ENCODE peak calls at places on chromosomes 12 and 14, in eight cellular contexts. F, V, C, O, W, A, Y and U are unnamed samples.

GRCh38 chr12:73598626-73599025 is 939.0 kb upstream of the ATXN7L3B start:
- DNase-seq in F (no peak), V (no peak), C (no peak), O (no peak), W (no peak), A (no peak), Y (no peak), U (no peak)

GRCh38 chr14:81198651-81199050 is 22.1 kb downstream of the GTF2A1 start:
- DNase-seq in F (no peak), V (no peak), C (no peak), O (no peak), W (no peak), A (no peak), Y (no peak), U (no peak)

GRCh38 chr14:57575482-57575881 is 81.8 kb upstream of the CCDC198 start:
- DNase-seq in F (no peak), V (no peak), C (no peak), O (no peak), W (no peak), A (no peak), Y (no peak), U (no peak)

GRCh38 chr12:57401165-57401564 is 29.7 kb downstream of the R3HDM2 start:
- DNase-seq in F (no peak), V (no peak), C (no peak), O (no peak), W (no peak), A (no peak), Y (peak; percentile 27), U (no peak)

GRCh38 chr14:102221026-102221425 is 81.3 kb downstream of the WDR20 start:
- DNase-seq in F (no peak), V (no peak), C (no peak), O (peak; percentile 30), W (no peak), A (no peak), Y (no peak), U (peak; percentile 37)

GRCh38 chr14:33692762-33693161 is 258.1 kb downstream of the EGLN3 start:
- DNase-seq in F (no peak), V (no peak), C (no peak), O (peak; percentile 86), W (no peak), A (no peak), Y (no peak), U (no peak)

GRCh38 chr14:45698462-45699134 is 445.6 kb upstream of the MIS18BP1 start:
- DNase-seq in F (no peak), V (no peak), C (no peak), O (no peak), W (no peak), A (no peak), Y (peak; percentile 62), U (no peak)

GRCh38 chr14:58587271-58587670 is 50.5 kb upstream of the DACT1 start:
- DNase-seq in F (no peak), V (no peak), C (no peak), O (peak; percentile 52), W (no peak), A (no peak), Y (no peak), U (no peak)

GRCh38 chr12:51484119-51484518 is 59.5 kb downstream of the SLC4A8 start:
- DNase-seq in F (no peak), V (no peak), C (no peak), O (no peak), W (no peak), A (no peak), Y (no peak), U (no peak)

GRCh38 chr12:76255692-76256091 is 92.5 kb downstream of the BBS10 start:
- DNase-seq in F (no peak), V (no peak), C (no peak), O (peak; percentile 61), W (no peak), A (no peak), Y (no peak), U (no peak)

GRCh38 chr14:99260652-99261551 is 11.1 kb downstream of the BCL11B start:
- DNase-seq in F (no peak), V (no peak), C (no peak), O (no peak), W (no peak), A (no peak), Y (no peak), U (no peak)

GRCh38 chr12:100926669-100927248 is 132.2 kb downstream of the ANO4 start:
- DNase-seq in F (no peak), V (peak; percentile 33), C (no peak), O (peak; percentile 35), W (peak; percentile 1), A (no peak), Y (no peak), U (no peak)

GRCh38 chr12:102917026-102917787 is at the start of gene PAH:
- DNase-seq in F (no peak), V (no peak), C (no peak), O (no peak), W (peak; percentile 47), A (no peak), Y (peak; percentile 67), U (no peak)

GRCh38 chr12:33476058-33476457 is 36.4 kb upstream of the SYT10 start:
- DNase-seq in F (no peak), V (no peak), C (no peak), O (peak; percentile 2), W (no peak), A (no peak), Y (no peak), U (no peak)

GRCh38 chr14:70804556-70805162 is 4.7 kb downstream of the MAP3K9 start:
- DNase-seq in F (no peak), V (no peak), C (no peak), O (no peak), W (no peak), A (no peak), Y (no peak), U (no peak)

GRCh38 chr12:94336201-94336915 is 123.3 kb downstream of the CEP83 start:
- DNase-seq in F (no peak), V (no peak), C (no peak), O (peak; percentile 19), W (no peak), A (no peak), Y (no peak), U (no peak)

GRCh38 chr12:45762185-45763110 is 32.9 kb downstream of the ARID2 start:
- DNase-seq in F (no peak), V (peak; percentile 18), C (no peak), O (peak; percentile 73), W (peak; percentile 34), A (no peak), Y (no peak), U (no peak)

GRCh38 chr14:45679852-45680251 is 426.9 kb upstream of the MIS18BP1 start:
- DNase-seq in F (no peak), V (no peak), C (no peak), O (peak; percentile 73), W (no peak), A (no peak), Y (no peak), U (no peak)

GRCh38 chr12:51779876-51780275 is 68.6 kb downstream of the FIGNL2 start:
- DNase-seq in F (no peak), V (no peak), C (no peak), O (no peak), W (no peak), A (no peak), Y (no peak), U (no peak)

GRCh38 chr12:93447555-93448265 is 6.0 kb upstream of the UBE2N start:
- DNase-seq in F (no peak), V (no peak), C (no peak), O (no peak), W (no peak), A (no peak), Y (no peak), U (no peak)

GRCh38 chr12:53196486-53196885 is 10.6 kb downstream of the ITGB7 start:
- DNase-seq in F (no peak), V (no peak), C (peak; percentile 50), O (no peak), W (no peak), A (no peak), Y (no peak), U (no peak)
- TF ChIP-seq CTCF in F (no peak), V (no peak), C (no peak), O (no peak), W (no peak), A (no peak), Y (no peak), U (no peak)

GRCh38 chr14:60641722-60642269 is 7.5 kb downstream of the SIX1 start:
- DNase-seq in F (peak; percentile 48), V (no peak), C (no peak), O (no peak), W (no peak), A (no peak), Y (no peak), U (no peak)
- TF ChIP-seq CTCF in F (no peak), V (no peak), C (no peak), O (no peak), W (no peak), A (no peak), Y (no peak), U (no peak)

GRCh38 chr12:92362785-92363184 is 217.1 kb upstream of the BTG1 start:
- DNase-seq in F (no peak), V (no peak), C (no peak), O (no peak), W (peak; percentile 90), A (no peak), Y (no peak), U (no peak)
- TF ChIP-seq CTCF in F (no peak), V (no peak), C (no peak), O (no peak), W (no peak), A (no peak), Y (no peak), U (no peak)

GRCh38 chr12:121240484-121241202 is 30.7 kb downstream of the P2RX4 start:
- DNase-seq in F (peak; percentile 84), V (no peak), C (peak; percentile 78), O (peak; percentile 32), W (no peak), A (peak; percentile 36), Y (peak; percentile 49), U (no peak)
- TF ChIP-seq CTCF in F (no peak), V (no peak), C (no peak), O (no peak), W (no peak), A (no peak), Y (no peak), U (no peak)

GRCh38 chr12:12008931-12009611 is 61.7 kb upstream of the BCL2L14 start:
- DNase-seq in F (no peak), V (peak; percentile 24), C (no peak), O (peak; percentile 30), W (peak; percentile 81), A (no peak), Y (peak; percentile 49), U (no peak)
- TF ChIP-seq CTCF in F (no peak), V (no peak), C (no peak), O (no peak), W (peak; percentile 28), A (no peak), Y (no peak), U (no peak)